ENCODE peak calls at places on chromosomes 6 and 20, in eight cellular contexts. C is progenitor cell of endocrine pancreas, H is pancreas, J is PC-9, Z is natural killer cell, X is foreskin fibroblast, S is astrocyte of the cerebellum, T is fibroblast of lung. F is an unnamed sample.

GRCh38 chr6:151059612-151060095 is 180.1 kb upstream of the AKAP12 start:
- DNase-seq in X (peak; percentile 75), J (no peak), C (no peak), Z (no peak), S (no peak), T (peak; percentile 59), H (no peak), F (no peak)

GRCh38 chr6:74415056-74415455 is 719.1 kb downstream of the CD109 start:
- DNase-seq in T (peak; percentile 40), X (no peak), S (no peak), H (no peak), J (no peak), C (no peak), Z (no peak), F (no peak)

GRCh38 chr6:83193747-83194582 is 808 bp downstream of the RWDD2A start:
- DNase-seq in H (peak; percentile 64), Z (peak; percentile 19), S (no peak), X (peak; percentile 54), J (peak; percentile 53), C (peak; percentile 62), T (peak; percentile 17), F (peak; percentile 76)

GRCh38 chr20:1809611-1810510 is 85.3 kb upstream of the SIRPA start:
- DNase-seq in H (no peak), T (no peak), J (peak; percentile 64), Z (no peak), X (peak; percentile 59), S (no peak), C (no peak), F (peak; percentile 52)

GRCh38 chr6:1390805-1391511 is 1.6 kb downstream of the FOXF2 start:
- DNase-seq in Z (no peak), X (peak; percentile 66), T (peak; percentile 47), C (no peak), J (no peak), H (no peak), S (no peak), F (no peak)

GRCh38 chr6:5361371-5361770 is 100.1 kb downstream of the FARS2 start:
- DNase-seq in J (no peak), C (no peak), X (peak; percentile 62), Z (no peak), S (no peak), T (no peak), H (no peak), F (no peak)

GRCh38 chr6:31063906-31064435 is 48.4 kb downstream of the C6orf15 start:
- DNase-seq in X (no peak), Z (no peak), C (no peak), T (no peak), J (no peak), H (no peak), S (no peak), F (no peak)

GRCh38 chr20:38427655-38428023 is 7.5 kb downstream of the SNHG17 start:
- DNase-seq in T (no peak), C (no peak), X (no peak), S (no peak), Z (no peak), J (no peak), H (no peak), F (no peak)

GRCh38 chr6:17962436-17963031 is 24.9 kb downstream of the KIF13A start:
- DNase-seq in Z (no peak), J (no peak), C (no peak), H (no peak), X (peak; percentile 94), T (peak; percentile 93), S (peak; percentile 87), F (no peak)

GRCh38 chr6:108895591-108895990 is 47.4 kb downstream of the ARMC2 start:
- DNase-seq in S (no peak), C (no peak), Z (no peak), H (no peak), X (peak; percentile 53), T (peak; percentile 64), J (no peak), F (no peak)

GRCh38 chr6:164826831-164827468 is 482.5 kb downstream of the C6orf118 start:
- DNase-seq in H (no peak), T (no peak), X (no peak), J (peak; percentile 21), Z (no peak), C (no peak), S (no peak), F (no peak)

GRCh38 chr6:4280721-4281120 is 145.3 kb upstream of the ECI2 start:
- DNase-seq in H (no peak), T (peak; percentile 66), S (peak; percentile 35), Z (no peak), J (peak; percentile 78), C (no peak), X (peak; percentile 49), F (no peak)

GRCh38 chr6:36666726-36667591 is 11.6 kb upstream of the CDKN1A start:
- DNase-seq in C (no peak), T (peak; percentile 97), Z (no peak), H (peak; percentile 86), X (peak; percentile 98), J (peak; percentile 87), S (peak; percentile 80), F (peak; percentile 74)

GRCh38 chr6:105179244-105180065 is at the start of gene POPDC3:
- DNase-seq in H (no peak), J (peak; percentile 64), C (peak; percentile 46), X (peak; percentile 67), S (no peak), T (peak; percentile 28), Z (no peak), F (no peak)

GRCh38 chr20:58711266-58712051 is 18.9 kb downstream of the NPEPL1 start:
- DNase-seq in J (no peak), H (no peak), X (no peak), C (no peak), Z (peak; percentile 8), S (no peak), T (no peak), F (peak; percentile 60)

GRCh38 chr20:59253325-59253724 is 47.1 kb upstream of the EDN3 start:
- DNase-seq in C (no peak), J (no peak), S (no peak), X (no peak), T (no peak), Z (no peak), H (no peak), F (no peak)

GRCh38 chr20:38990728-38991127 is 28.6 kb downstream of the DHX35 start:
- DNase-seq in S (no peak), C (no peak), H (no peak), X (no peak), Z (no peak), T (no peak), J (no peak), F (no peak)

GRCh38 chr20:44730441-44730840 is 15.2 kb upstream of the KCNK15 start:
- DNase-seq in H (no peak), X (peak; percentile 97), Z (no peak), T (peak; percentile 74), S (peak; percentile 55), C (no peak), J (peak; percentile 53), F (no peak)

GRCh38 chr20:62879275-62880146 is 17.9 kb upstream of the TCFL5 start:
- DNase-seq in H (no peak), J (no peak), T (no peak), S (no peak), C (no peak), Z (no peak), X (no peak), F (no peak)

GRCh38 chr20:45104786-45105185 is 3.9 kb upstream of the KCNS1 start:
- DNase-seq in X (peak; percentile 62), H (no peak), C (no peak), T (peak; percentile 9), Z (no peak), J (peak; percentile 71), S (peak; percentile 18), F (no peak)

GRCh38 chr20:16123623-16124022 is 449.6 kb downstream of the KIF16B start:
- DNase-seq in J (no peak), S (no peak), T (no peak), X (no peak), C (no peak), Z (no peak), H (no peak), F (no peak)

GRCh38 chr6:7624781-7625710 is 35.0 kb downstream of the SNRNP48 start:
- DNase-seq in C (no peak), J (no peak), Z (no peak), X (no peak), S (no peak), H (no peak), T (no peak), F (no peak)
- TF ChIP-seq CTCF in C (no peak), J (no peak), Z (no peak), X (no peak), S (no peak), H (no peak), T (no peak), F (no peak)

DNA sequence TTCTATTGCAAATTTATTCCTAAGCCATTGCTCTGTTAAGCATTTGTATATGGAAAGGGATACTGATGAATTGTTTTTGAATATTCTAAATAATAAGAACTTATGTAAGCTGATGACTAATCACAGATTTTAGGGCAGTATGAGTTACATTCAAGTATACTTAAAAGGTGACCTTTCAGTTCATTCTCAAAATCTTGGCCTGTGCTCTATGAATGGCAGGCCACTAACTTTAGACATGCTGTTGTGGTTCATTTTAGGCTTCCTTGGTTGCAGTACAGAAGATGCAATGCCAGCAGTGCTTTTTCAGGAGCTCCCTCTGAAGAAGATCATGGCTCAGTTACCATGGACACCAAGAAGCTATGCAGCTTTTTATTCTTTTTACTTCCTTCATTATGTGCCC is 380.4 kb downstream of the CENPW start:
- DNase-seq in T (peak; percentile 68), Z (no peak), C (no peak), J (no peak), H (no peak), S (no peak), X (peak; percentile 48), F (no peak)
- TF ChIP-seq CTCF in T (no peak), Z (no peak), C (no peak), J (no peak), H (no peak), S (no peak), X (no peak), F (no peak)

DNA sequence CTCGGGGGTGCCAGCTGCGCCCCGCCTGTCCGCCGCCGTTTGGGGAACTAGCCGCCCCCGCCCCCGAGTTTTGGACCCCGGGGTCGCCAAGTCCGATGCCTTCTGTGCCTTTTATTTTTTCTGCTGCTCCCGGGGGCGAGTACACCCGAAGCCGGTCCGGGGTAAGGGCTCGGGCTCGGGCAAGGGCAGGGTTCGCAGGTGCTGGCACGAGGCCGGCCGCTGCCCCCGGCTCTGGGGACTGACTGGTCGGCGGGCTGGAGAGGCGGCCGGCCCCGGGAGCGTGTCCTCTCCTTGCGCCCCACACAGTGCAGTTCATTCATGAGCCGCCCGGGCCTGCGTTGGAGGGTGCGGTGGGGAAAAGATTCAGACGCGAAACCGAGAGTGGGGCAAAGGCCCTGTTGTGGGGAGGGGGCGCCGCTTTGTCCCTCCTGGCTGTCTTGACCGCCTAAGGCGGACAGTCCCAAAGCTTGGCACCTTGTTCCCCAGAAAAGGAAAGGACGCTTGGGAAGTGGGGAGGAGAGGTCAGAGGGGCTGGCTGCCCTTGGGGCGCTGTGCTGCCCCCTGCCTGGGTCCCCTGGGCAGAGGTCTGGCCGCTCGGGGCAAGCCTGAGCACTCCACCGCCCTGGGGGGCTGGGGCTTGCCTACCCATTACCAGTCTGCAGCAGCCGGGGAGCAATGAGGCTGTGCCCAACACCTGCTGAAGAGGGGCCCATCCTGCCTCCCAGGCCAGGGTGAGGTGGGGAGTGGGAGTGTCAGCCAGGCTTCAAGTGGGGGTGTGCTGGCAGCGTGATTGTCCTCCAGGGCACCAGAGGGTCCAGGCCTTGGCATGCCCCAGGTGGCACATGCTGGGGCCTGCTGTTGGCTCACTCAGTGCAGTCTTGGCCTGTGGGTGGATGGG is 915 bp downstream of the TMEM63B start:
- DNase-seq in T (no peak), J (peak; percentile 39), H (peak; percentile 34), Z (peak; percentile 24), S (no peak), C (peak; percentile 28), X (peak; percentile 70), F (no peak)
- TF ChIP-seq CTCF in T (no peak), J (no peak), H (no peak), Z (no peak), S (no peak), C (peak; percentile 31), X (peak; percentile 4), F (peak; percentile 53)

GRCh38 chr20:18718129-18718528 is 95.5 kb upstream of the SCP2D1 start:
- DNase-seq in C (no peak), H (no peak), Z (no peak), J (no peak), S (no peak), X (no peak), T (no peak), F (no peak)
- TF ChIP-seq CTCF in C (peak; percentile 21), H (no peak), Z (no peak), J (peak; percentile 39), S (no peak), X (no peak), T (no peak), F (no peak)

F was measured in type B pancreatic cell.